ENCODE peak calls at places on chromosomes 7 and 10, in five cellular contexts. D, Q, P, V and H are unnamed samples.

GRCh38 chr10:106917452-106918055 is 247.0 kb downstream of the SORCS1 start:
- DNase-seq in D (no peak), Q (no peak), P (no peak), V (no peak), H (no peak)

GRCh38 chr7:155899596-155899995 is 87.3 kb upstream of the SHH start:
- DNase-seq in D (no peak), Q (no peak), P (no peak), V (no peak), H (no peak)

GRCh38 chr10:132404911-132405462 is 8.0 kb downstream of the PWWP2B start:
- DNase-seq in D (no peak), Q (peak), P (no peak), V (no peak), H (no peak)

GRCh38 chr10:90960355-90960814 is 39.5 kb upstream of the ANKRD1 start:
- DNase-seq in D (peak), Q (no peak), P (no peak), V (no peak), H (peak)

GRCh38 chr7:93992423-93993110 is 11.6 kb downstream of the BET1 start:
- DNase-seq in D (no peak), Q (no peak), P (no peak), V (no peak), H (no peak)

GRCh38 chr7:99006739-99007424 is 128.6 kb downstream of the TRRAP start:
- DNase-seq in D (no peak), Q (no peak), P (no peak), V (no peak), H (no peak)

GRCh38 chr10:32943395-32943794 is 14.6 kb downstream of the ITGB1 start:
- DNase-seq in D (no peak), Q (no peak), P (no peak), V (no peak), H (no peak)

GRCh38 chr10:50576995-50577394 is 46.8 kb downstream of the SGMS1 start:
- DNase-seq in D (no peak), Q (no peak), P (no peak), V (no peak), H (no peak)

GRCh38 chr7:127652333-127653248 is 597 bp downstream of the SND1 start:
- DNase-seq in D (peak), Q (peak), P (no peak), V (no peak), H (no peak)

GRCh38 chr10:112454910-112455779 is 8.1 kb downstream of the VTI1A start:
- DNase-seq in D (no peak), Q (peak), P (no peak), V (no peak), H (no peak)

GRCh38 chr10:52664629-52665028 is 108.0 kb downstream of the MBL2 start:
- DNase-seq in D (no peak), Q (no peak), P (no peak), V (no peak), H (no peak)

GRCh38 chr7:77310982-77311381 is 105.2 kb downstream of the GSAP start:
- DNase-seq in D (no peak), Q (no peak), P (no peak), V (no peak), H (no peak)

GRCh38 chr10:44898665-44899064 is 12.5 kb upstream of the TMEM72 start:
- DNase-seq in D (no peak), Q (no peak), P (no peak), V (no peak), H (no peak)

GRCh38 chr10:76149182-76149581 is 717.8 kb downstream of the LRMDA start:
- DNase-seq in D (no peak), Q (no peak), P (no peak), V (no peak), H (no peak)

GRCh38 chr10:100006241-100006886 is 3.4 kb downstream of the DNMBP start:
- DNase-seq in D (peak), Q (no peak), P (no peak), V (peak), H (peak)
- H2AFZ ChIP-seq in D (no peak), Q (no peak), P (peak), V (no peak), H (no peak)

GRCh38 chr10:110501142-110501937 is 3.6 kb downstream of the DUSP5 start:
- DNase-seq in D (peak), Q (peak), P (peak), V (peak), H (peak)

GRCh38 chr10:110498087-110498981 is 627 bp downstream of the DUSP5 start:
- DNase-seq in D (no peak), Q (peak), P (peak), V (no peak), H (peak)

GRCh38 chr10:110498982-110499795 is 1.5 kb downstream of the DUSP5 start:
- DNase-seq in D (peak), Q (peak), P (no peak), V (no peak), H (peak)

GRCh38 chr10:110500515-110500905 is 2.8 kb downstream of the DUSP5 start:
- DNase-seq in D (peak), Q (no peak), P (no peak), V (no peak), H (peak)

DNA sequence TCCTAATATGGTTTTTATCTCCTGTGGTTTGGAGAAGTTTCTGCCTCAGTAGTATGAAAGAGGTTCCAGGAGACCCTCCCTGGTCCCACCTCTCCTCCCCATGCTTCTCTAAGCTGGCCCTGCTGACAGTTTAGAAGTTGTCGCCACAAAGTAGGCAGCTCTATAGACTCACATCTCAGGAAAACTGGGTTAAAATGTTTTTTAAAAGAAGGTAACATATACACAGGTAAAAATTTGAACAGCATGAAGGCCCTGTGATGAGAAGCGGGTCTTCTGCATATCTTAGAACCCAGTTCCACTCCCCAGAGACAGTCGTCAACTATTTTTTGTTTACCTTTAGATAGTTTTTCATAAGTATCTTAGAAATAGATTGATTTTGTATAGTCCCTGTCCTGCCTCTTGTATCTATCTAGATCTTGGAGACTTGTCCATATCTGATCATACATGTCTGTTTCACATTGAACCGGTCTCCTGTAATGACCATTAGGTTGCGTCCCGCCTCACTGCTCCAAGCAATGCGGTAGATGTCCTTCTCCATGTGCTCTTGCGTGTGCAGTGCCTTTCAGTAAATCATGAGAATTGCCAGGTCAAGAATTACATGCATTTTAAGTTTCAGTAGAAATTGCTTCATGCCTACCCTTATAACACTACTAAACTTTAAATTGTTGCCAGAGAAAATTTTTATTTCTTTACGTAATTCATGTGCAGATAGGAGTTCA is 2.2 kb downstream of the DUSP5 start:
- DNase-seq in D (no peak), Q (no peak), P (no peak), V (no peak), H (no peak)
- H3K27ac ChIP-seq in D (peak), Q (no peak), P (peak), V (peak), H (peak)

DNA sequence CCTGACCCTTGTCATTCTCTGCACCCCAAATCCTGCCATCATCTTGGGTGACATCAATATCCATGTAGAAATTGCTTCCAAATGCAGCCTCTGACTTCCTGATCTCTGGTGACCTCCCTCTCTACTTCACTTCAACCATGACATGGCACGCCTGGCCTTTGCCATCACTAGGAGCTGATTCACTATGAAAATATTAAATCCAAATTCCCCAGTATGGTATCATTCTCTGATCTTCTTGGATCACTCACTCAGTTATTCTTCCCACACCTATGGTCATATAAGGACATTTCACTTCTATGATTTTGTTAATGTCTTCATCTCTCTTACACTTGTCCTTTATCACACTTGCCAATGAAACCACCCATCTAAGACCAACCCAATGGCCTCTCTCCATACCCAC is 73.7 kb upstream of the ODAD2 start:
- DNase-seq in D (peak), Q (no peak), P (no peak), V (no peak), H (no peak)
- TF ChIP-seq EZH2 in D (no peak), Q (no peak), P (no peak), V (no peak), H (no peak)

GRCh38 chr10:69498711-69499471 is 47.6 kb downstream of the TSPAN15 start:
- DNase-seq in D (peak), Q (no peak), P (no peak), V (no peak), H (no peak)
- H2AFZ ChIP-seq in D (no peak), Q (no peak), P (no peak), V (no peak), H (no peak)

GRCh38 chr7:112160130-112160770 is 45.9 kb downstream of the DOCK4 start:
- DNase-seq in D (peak), Q (no peak), P (no peak), V (no peak), H (peak)
- H3K27ac ChIP-seq in D (no peak), Q (peak), P (no peak), V (no peak), H (peak)

DNA sequence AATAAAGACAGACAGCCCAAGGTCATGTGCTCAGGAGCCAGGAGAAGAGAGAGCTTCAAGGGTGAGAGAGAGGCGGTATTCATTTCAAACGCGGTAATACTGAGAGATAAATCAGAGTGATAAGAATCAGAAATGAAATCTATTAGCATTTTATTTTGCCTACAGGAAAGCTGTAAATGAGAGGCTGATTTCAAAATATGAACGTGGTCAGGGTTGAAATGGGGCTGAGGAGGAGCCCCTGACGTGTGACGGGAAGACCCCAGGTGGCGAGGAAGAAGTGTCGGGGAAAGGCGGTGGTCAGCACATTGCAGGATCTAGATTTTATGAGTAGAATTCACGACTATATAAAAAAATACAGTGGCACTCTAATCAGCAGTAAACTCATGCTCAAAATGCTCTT is 360.4 kb downstream of the PTPRN2 start:
- DNase-seq in D (no peak), Q (no peak), P (no peak), V (no peak), H (no peak)
- TF ChIP-seq EZH2 in D (no peak), Q (no peak), P (no peak), V (no peak), H (no peak)